ENCODE peak calls at places on chromosomes 16 and 17, in eight cellular contexts. G, S, T, D, X, P, O and F are unnamed samples.
A peak's percentile ranks its signal among the peaks of the same experiment; 100 is the strongest.

GRCh38 chr17:42537826-42538451 is 1.9 kb downstream of the NAGLU start:
- DNase-seq in D (no peak), G (no peak), S (no peak), O (no peak), X (no peak), P (no peak), T (no peak), F (no peak)

GRCh38 chr17:57535652-57536018 is 209.5 kb downstream of the CCDC182 start:
- DNase-seq in O (no peak), G (no peak), S (no peak), D (no peak), T (no peak), P (no peak), X (no peak), F (no peak)

GRCh38 chr17:44359001-44359400 is 4.7 kb downstream of the FAM171A2 start:
- DNase-seq in D (no peak), G (no peak), O (no peak), S (no peak), X (no peak), P (no peak), T (no peak), F (no peak)

GRCh38 chr17:73274490-73274889 is 12.8 kb upstream of the CPSF4L start:
- DNase-seq in O (no peak), P (no peak), T (no peak), X (no peak), G (no peak), S (no peak), D (no peak), F (no peak)

GRCh38 chr16:69443809-69444611 is 19.6 kb downstream of the CYB5B start:
- DNase-seq in G (peak; percentile 29), D (no peak), S (peak; percentile 26), P (peak; percentile 66), T (peak; percentile 27), O (no peak), X (no peak), F (no peak)

GRCh38 chr17:74343526-74344284 is 17.7 kb downstream of the KIF19 start:
- DNase-seq in T (no peak), X (no peak), O (no peak), D (no peak), P (peak; percentile 29), G (no peak), S (no peak), F (no peak)

GRCh38 chr16:50644245-50644644 is 36.9 kb downstream of the SNX20 start:
- DNase-seq in D (no peak), T (no peak), G (no peak), S (no peak), X (no peak), P (no peak), O (no peak), F (no peak)

GRCh38 chr17:33927732-33928133 is 327.4 kb upstream of the CCL2 start:
- DNase-seq in P (no peak), T (no peak), O (no peak), S (no peak), G (peak; percentile 36), X (no peak), D (no peak), F (no peak)

GRCh38 chr17:8022358-8023038 is 16.4 kb upstream of the ALOX15B start:
- DNase-seq in T (no peak), X (no peak), G (no peak), S (no peak), O (no peak), D (no peak), P (no peak), F (no peak)

GRCh38 chr16:25298165-25298872 is 40.7 kb upstream of the ZKSCAN2 start:
- DNase-seq in O (no peak), S (no peak), G (no peak), T (no peak), P (no peak), D (no peak), X (no peak), F (peak; percentile 29)

GRCh38 chr17:43543300-43543699 is 2.8 kb downstream of the ETV4 start:
- DNase-seq in P (no peak), T (no peak), O (no peak), S (no peak), D (no peak), G (no peak), X (no peak), F (no peak)

GRCh38 chr16:56263711-56264608 is 72.7 kb downstream of the GNAO1 start:
- DNase-seq in T (no peak), G (peak; percentile 91), S (no peak), X (no peak), D (no peak), P (no peak), O (no peak), F (peak; percentile 66)

GRCh38 chr16:51151435-51151950 is 423 bp upstream of the SALL1 start:
- DNase-seq in S (no peak), T (no peak), P (no peak), X (no peak), O (peak; percentile 85), D (no peak), G (peak; percentile 89), F (no peak)

GRCh38 chr17:3827124-3827773 is 18.8 kb downstream of the NCBP3 start:
- DNase-seq in X (peak; percentile 54), P (peak; percentile 79), D (peak; percentile 7), T (peak; percentile 66), G (peak; percentile 92), O (peak; percentile 79), S (peak; percentile 64), F (peak; percentile 78)

GRCh38 chr17:31093866-31094599 is 744 bp upstream of the NF1 start:
- DNase-seq in T (no peak), G (no peak), O (no peak), D (no peak), S (no peak), P (no peak), X (no peak), F (no peak)

GRCh38 chr16:1012135-1012534 is 30.6 kb downstream of the SOX8 start:
- DNase-seq in P (no peak), O (no peak), T (no peak), D (no peak), S (no peak), X (no peak), G (no peak), F (no peak)

GRCh38 chr16:19589771-19590302 is 34.3 kb downstream of the VPS35L start:
- DNase-seq in O (no peak), P (no peak), S (no peak), D (no peak), G (no peak), X (no peak), T (no peak), F (no peak)

GRCh38 chr16:12426122-12426521 is 377.6 kb downstream of the CPPED1 start:
- DNase-seq in G (peak; percentile 58), S (no peak), D (no peak), X (no peak), P (no peak), T (no peak), O (no peak), F (no peak)

GRCh38 chr16:12542818-12543699 is 260.6 kb downstream of the CPPED1 start:
- DNase-seq in P (no peak), S (no peak), T (no peak), G (no peak), D (no peak), X (no peak), O (no peak), F (no peak)

GRCh38 chr17:1718362-1719165 is 5.9 kb upstream of the WDR81 start:
- DNase-seq in X (no peak), G (no peak), S (no peak), P (no peak), O (no peak), T (no peak), D (no peak), F (no peak)

GRCh38 chr17:81814748-81815645 is 11.0 kb downstream of the GCGR start:
- DNase-seq in O (no peak), T (no peak), S (no peak), D (no peak), X (no peak), G (no peak), P (no peak), F (no peak)

GRCh38 chr16:1708768-1709180 is 2.8 kb downstream of the MAPK8IP3 start:
- DNase-seq in S (no peak), P (no peak), G (no peak), D (peak; percentile 46), T (no peak), X (no peak), O (no peak), F (no peak)

GRCh38 chr17:58228679-58229078 is 9.6 kb upstream of the MKS1 start:
- DNase-seq in X (no peak), O (no peak), D (no peak), G (no peak), P (no peak), S (no peak), T (no peak), F (no peak)

GRCh38 chr17:77571562-77571981 is 386.9 kb upstream of the TNRC6C start:
- DNase-seq in S (peak; percentile 12), T (peak; percentile 4), G (peak; percentile 1), D (peak; percentile 46), X (no peak), O (no peak), P (no peak), F (no peak)

GRCh38 chr17:65841116-65841515 is 279.7 kb upstream of the AXIN2 start:
- DNase-seq in P (no peak), T (no peak), X (no peak), G (no peak), O (no peak), D (no peak), S (no peak), F (no peak)

GRCh38 chr17:66604381-66604780 is 230.5 kb upstream of the CACNG5 start:
- DNase-seq in T (no peak), G (peak; percentile 92), D (no peak), S (no peak), P (no peak), X (no peak), O (no peak), F (no peak)